ENCODE peak calls at places on chromosomes 5 and 9, in six cellular contexts. Z, C, H, R, N and M are unnamed samples.

GRCh38 chr5:142652563-142652962 is 33.3 kb downstream of the FGF1 start:
- DNase-seq in Z (no peak), C (no peak), H (no peak), R (no peak), N (no peak), M (no peak)

GRCh38 chr9:88523056-88523455 is 11.9 kb upstream of the NXNL2 start:
- DNase-seq in Z (no peak), C (no peak), H (peak), R (no peak), N (no peak), M (no peak)

GRCh38 chr5:84885479-84886258 is 501.0 kb upstream of the EDIL3 start:
- DNase-seq in Z (no peak), C (no peak), H (peak), R (no peak), N (peak), M (no peak)

GRCh38 chr9:129607026-129607397 is 13.9 kb downstream of the C9orf50 start:
- DNase-seq in Z (no peak), C (no peak), H (no peak), R (no peak), N (no peak), M (no peak)

GRCh38 chr9:104386425-104387069 is 117.5 kb upstream of the OR13F1 start:
- DNase-seq in Z (no peak), C (no peak), H (peak), R (no peak), N (peak), M (no peak)

GRCh38 chr5:114223866-114224265 is 138.0 kb upstream of the KCNN2 start:
- DNase-seq in Z (no peak), C (no peak), H (peak), R (no peak), N (no peak), M (no peak)

GRCh38 chr5:81398741-81399140 is 4.8 kb upstream of the ACOT12 start:
- DNase-seq in Z (no peak), C (no peak), H (no peak), R (no peak), N (no peak), M (no peak)

GRCh38 chr9:95044731-95045508 is 272.6 kb downstream of the FANCC start:
- DNase-seq in Z (no peak), C (no peak), H (peak), R (peak), N (no peak), M (peak)

GRCh38 chr5:25862276-25862675 is 1176.1 kb downstream of the CDH9 start:
- DNase-seq in Z (no peak), C (no peak), H (no peak), R (no peak), N (no peak), M (no peak)

GRCh38 chr9:37639109-37639748 is 11.5 kb upstream of the FRMPD1 start:
- DNase-seq in Z (no peak), C (no peak), H (peak), R (no peak), N (peak), M (no peak)

GRCh38 chr5:62082370-62082778 is 223.6 kb upstream of the KIF2A start:
- DNase-seq in Z (no peak), C (no peak), H (peak), R (no peak), N (peak), M (no peak)

GRCh38 chr5:37715957-37716356 is 123.9 kb downstream of the GDNF start:
- DNase-seq in Z (no peak), C (no peak), H (no peak), R (no peak), N (no peak), M (no peak)

GRCh38 chr9:100601216-100601615 is 23.3 kb downstream of the CAVIN4 start:
- DNase-seq in Z (no peak), C (no peak), H (peak), R (peak), N (peak), M (peak)

GRCh38 chr5:37991267-37991902 is 151.5 kb upstream of the GDNF start:
- DNase-seq in Z (no peak), C (no peak), H (no peak), R (no peak), N (no peak), M (peak)

GRCh38 chr5:19767987-19768386 is 220.0 kb downstream of the CDH18 start:
- DNase-seq in Z (no peak), C (no peak), H (no peak), R (no peak), N (peak), M (no peak)

GRCh38 chr5:131423056-131423455 is 159.2 kb downstream of the CDC42SE2 start:
- DNase-seq in Z (no peak), C (no peak), H (no peak), R (no peak), N (peak), M (no peak)

GRCh38 chr5:35773936-35774335 is 82.8 kb upstream of the IL7R start:
- DNase-seq in Z (no peak), C (no peak), H (peak), R (no peak), N (peak), M (no peak)

GRCh38 chr9:133703571-133704399 is 34.4 kb downstream of the SARDH start:
- DNase-seq in Z (peak), C (peak), H (no peak), R (peak), N (no peak), M (no peak)

GRCh38 chr5:14186132-14186830 is 43.1 kb downstream of the TRIO start:
- DNase-seq in Z (no peak), C (no peak), H (peak), R (no peak), N (peak), M (no peak)

GRCh38 chr5:126683912-126684311 is 83.2 kb downstream of the PHAX start:
- DNase-seq in Z (no peak), C (no peak), H (no peak), R (no peak), N (no peak), M (no peak)

GRCh38 chr9:4667681-4668080 is 1.4 kb upstream of the SPATA6L start:
- DNase-seq in Z (no peak), C (no peak), H (no peak), R (no peak), N (no peak), M (no peak)

GRCh38 chr5:39604491-39604890 is 179.7 kb upstream of the DAB2 start:
- DNase-seq in Z (no peak), C (no peak), H (no peak), R (no peak), N (no peak), M (no peak)

GRCh38 chr5:75050415-75050814 is 1.9 kb downstream of the GCNT4 start:
- DNase-seq in Z (no peak), C (no peak), H (peak), R (peak), N (no peak), M (peak)

GRCh38 chr9:115649991-115650472 is 503.6 kb upstream of the PAPPA start:
- DNase-seq in Z (peak), C (no peak), H (no peak), R (no peak), N (peak), M (no peak)

GRCh38 chr5:150999704-151000452 is 20.5 kb upstream of the GPX3 start:
- DNase-seq in Z (peak), C (no peak), H (no peak), R (no peak), N (peak), M (no peak)

GRCh38 chr5:83343345-83343744 is 128.2 kb upstream of the VCAN start:
- DNase-seq in Z (no peak), C (no peak), H (no peak), R (no peak), N (no peak), M (no peak)

GRCh38 chr9:129840024-129840423 is 4.8 kb downstream of the USP20 start:
- DNase-seq in Z (no peak), C (no peak), H (no peak), R (no peak), N (no peak), M (no peak)

GRCh38 chr5:139278540-139279274 is 14.8 kb upstream of the MATR3 start:
- DNase-seq in Z (no peak), C (no peak), H (no peak), R (no peak), N (no peak), M (no peak)

GRCh38 chr5:44783916-44784315 is 24.8 kb upstream of the MRPS30 start:
- DNase-seq in Z (no peak), C (no peak), H (no peak), R (no peak), N (no peak), M (no peak)

GRCh38 chr5:111259636-111260035 is 35.5 kb downstream of the CAMK4 start:
- DNase-seq in Z (no peak), C (no peak), H (no peak), R (no peak), N (no peak), M (no peak)

GRCh38 chr5:69213513-69214215 is 21.0 kb upstream of the CDK7 start:
- DNase-seq in Z (no peak), C (no peak), H (peak), R (no peak), N (peak), M (no peak)

GRCh38 chr5:168172718-168173045 is 118.8 kb upstream of the WWC1 start:
- DNase-seq in Z (no peak), C (no peak), H (no peak), R (no peak), N (no peak), M (no peak)

GRCh38 chr5:179167871-179168451 is 107.8 kb downstream of the ZNF354C start:
- DNase-seq in Z (peak), C (peak), H (no peak), R (no peak), N (no peak), M (no peak)

DNA sequence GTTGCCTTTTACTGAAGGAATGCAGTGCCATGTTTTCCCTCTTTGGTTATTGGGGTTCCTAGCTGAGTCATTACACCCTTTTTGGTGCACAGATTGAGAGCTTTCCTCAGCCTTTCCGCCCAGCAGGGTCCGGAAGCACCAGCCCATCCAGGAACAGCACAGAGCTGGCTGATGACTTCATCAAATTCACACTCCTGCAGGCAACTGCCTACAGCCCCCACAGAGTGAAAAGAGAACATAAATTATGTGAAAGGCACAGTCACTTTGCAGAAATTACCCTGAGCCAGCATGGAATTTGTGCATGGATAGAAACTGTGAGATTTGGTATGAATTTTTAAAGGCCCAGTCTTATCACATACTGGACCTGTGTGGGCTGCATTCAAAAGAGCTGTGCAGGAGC is 385.2 kb upstream of the TRPC7 start:
- DNase-seq in Z (no peak), C (no peak), H (no peak), R (no peak), N (no peak), M (no peak)
- TF ChIP-seq CTCF in Z (no peak), C (no peak), H (no peak), R (no peak), N (no peak), M (no peak)

GRCh38 chr9:137244486-137245449 is 3.7 kb downstream of the TUBB4B start:
- DNase-seq in Z (no peak), C (no peak), H (peak), R (no peak), N (no peak), M (no peak)
- TF ChIP-seq CTCF in Z (no peak), C (no peak), H (peak), R (no peak), N (no peak), M (no peak)

GRCh38 chr5:154422298-154422697 is 23.5 kb upstream of the SAP30L start:
- DNase-seq in Z (no peak), C (no peak), H (no peak), R (no peak), N (no peak), M (no peak)

GRCh38 chr5:154418344-154418820 is 27.4 kb upstream of the SAP30L start:
- DNase-seq in Z (no peak), C (no peak), H (no peak), R (no peak), N (no peak), M (no peak)

GRCh38 chr5:154419236-154419635 is 26.6 kb upstream of the SAP30L start:
- DNase-seq in Z (no peak), C (no peak), H (no peak), R (no peak), N (no peak), M (no peak)

GRCh38 chr5:154421868-154422267 is 23.9 kb upstream of the SAP30L start:
- DNase-seq in Z (no peak), C (no peak), H (peak), R (no peak), N (no peak), M (no peak)
- TF ChIP-seq CTCF in Z (no peak), C (peak), H (peak), R (peak), N (peak), M (peak)

GRCh38 chr5:23996525-23996924 is 489.1 kb downstream of the PRDM9 start:
- DNase-seq in Z (no peak), C (no peak), H (no peak), R (no peak), N (no peak), M (no peak)

GRCh38 chr5:23991406-23991805 is 484.0 kb downstream of the PRDM9 start:
- DNase-seq in Z (no peak), C (no peak), H (no peak), R (no peak), N (no peak), M (no peak)

DNA sequence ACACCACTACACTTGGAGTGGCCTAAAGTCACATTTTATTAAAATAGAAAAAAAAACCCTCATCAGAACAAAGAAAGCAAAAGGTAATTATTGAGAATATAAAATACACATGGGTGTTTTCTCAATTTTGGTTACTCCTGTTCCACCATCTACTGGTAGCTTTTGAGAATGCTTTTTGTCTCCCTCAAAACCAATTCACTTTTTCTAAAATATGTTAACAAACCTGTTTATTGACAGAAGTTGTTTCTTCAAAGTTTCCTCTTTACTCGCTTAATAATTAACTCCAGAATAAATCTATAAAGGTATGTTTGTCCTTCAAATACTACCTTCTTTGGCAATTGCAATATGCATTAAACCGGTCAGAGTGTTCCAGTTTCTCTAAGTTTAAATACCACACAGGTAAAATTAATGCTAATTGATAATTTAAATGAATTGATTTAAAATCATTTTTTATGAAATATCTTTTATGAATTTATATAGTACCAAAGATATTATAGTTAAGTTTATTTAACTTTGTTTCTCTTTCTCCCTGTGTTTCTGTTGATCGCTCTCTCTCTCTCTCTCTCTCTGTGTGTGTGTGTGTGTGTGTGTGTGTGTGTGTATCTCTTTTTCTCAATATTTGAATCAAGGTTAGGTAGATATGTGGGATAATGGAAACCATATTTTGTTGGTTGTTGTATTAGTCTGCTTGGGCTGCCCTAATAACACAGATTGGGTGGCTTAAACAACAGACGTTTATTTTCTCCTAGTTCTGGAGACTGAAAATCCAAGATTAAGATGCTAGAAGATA is 487.4 kb downstream of the PRDM9 start:
- DNase-seq in Z (no peak), C (no peak), H (peak), R (no peak), N (no peak), M (no peak)
- TF ChIP-seq CTCF in Z (no peak), C (peak), H (peak), R (peak), N (no peak), M (peak)

GRCh38 chr5:112604741-112605390 is 132.8 kb upstream of the APC start:
- DNase-seq in Z (no peak), C (no peak), H (peak), R (no peak), N (no peak), M (no peak)
- TF ChIP-seq CTCF in Z (no peak), C (no peak), H (no peak), R (no peak), N (no peak), M (peak)

DNA sequence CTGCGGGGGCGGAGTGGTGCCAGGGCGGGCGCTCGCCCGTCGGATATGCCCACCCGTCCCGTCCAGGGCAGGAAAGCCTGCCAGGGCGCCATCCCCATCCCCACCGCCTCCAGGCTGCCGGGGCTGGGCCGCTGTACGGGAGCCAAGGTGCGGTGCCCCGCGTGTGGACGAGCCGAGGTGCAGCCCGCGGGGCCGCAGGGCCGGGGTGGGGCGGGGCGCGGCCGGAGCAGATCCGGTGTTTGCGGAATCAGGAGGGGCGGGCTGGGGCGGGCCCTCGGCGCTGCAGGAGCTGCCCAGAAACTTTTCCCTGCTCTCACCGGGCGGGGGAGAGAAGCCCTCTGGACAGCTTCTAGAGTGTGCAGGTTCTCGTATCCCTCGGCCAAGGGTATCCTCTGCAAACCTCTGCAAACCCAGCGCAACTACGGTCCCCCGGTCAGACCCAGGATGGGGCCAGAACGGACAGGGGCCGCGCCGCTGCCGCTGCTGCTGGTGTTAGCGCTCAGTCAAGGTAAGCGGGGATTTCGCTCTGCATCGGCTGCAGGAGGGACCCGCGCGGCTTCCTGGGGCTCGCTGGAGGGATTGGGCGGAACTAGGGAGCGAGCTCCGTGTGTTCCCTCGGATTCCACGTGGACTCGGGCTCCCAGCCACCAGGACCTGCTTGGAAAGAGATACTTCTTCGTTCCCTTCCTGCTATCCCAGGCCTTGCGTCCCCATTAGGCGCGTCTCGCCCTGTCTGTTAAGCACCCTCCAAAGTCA is at the start of gene ITGA2:
- DNase-seq in Z (peak), C (peak), H (peak), R (peak), N (peak), M (peak)
- TF ChIP-seq CTCF in Z (no peak), C (no peak), H (no peak), R (no peak), N (peak), M (no peak)

GRCh38 chr9:35755071-35755470 is 995 bp upstream of the MSMP start:
- DNase-seq in Z (no peak), C (no peak), H (no peak), R (no peak), N (no peak), M (no peak)

GRCh38 chr9:35757527-35758275 is 3.6 kb upstream of the MSMP start:
- DNase-seq in Z (no peak), C (no peak), H (no peak), R (no peak), N (no peak), M (no peak)

GRCh38 chr9:35754264-35754663 is at the start of gene MSMP:
- DNase-seq in Z (no peak), C (no peak), H (no peak), R (no peak), N (no peak), M (no peak)

GRCh38 chr9:35756743-35757526 is 2.9 kb upstream of the MSMP start:
- DNase-seq in Z (peak), C (no peak), H (peak), R (peak), N (no peak), M (peak)

GRCh38 chr9:35756275-35756742 is 2.2 kb upstream of the MSMP start:
- DNase-seq in Z (peak), C (no peak), H (peak), R (peak), N (no peak), M (peak)
- TF ChIP-seq CTCF in Z (peak), C (peak), H (peak), R (peak), N (peak), M (peak)

GRCh38 chr5:10111575-10111974 is 138.1 kb downstream of the ATPSCKMT start:
- DNase-seq in Z (no peak), C (no peak), H (peak), R (peak), N (peak), M (peak)
- TF ChIP-seq CTCF in Z (no peak), C (peak), H (peak), R (peak), N (peak), M (peak)

GRCh38 chr5:137264573-137264972 is 234.6 kb downstream of the SPOCK1 start:
- DNase-seq in Z (no peak), C (no peak), H (no peak), R (no peak), N (peak), M (no peak)

GRCh38 chr5:137262818-137263217 is 236.3 kb downstream of the SPOCK1 start:
- DNase-seq in Z (no peak), C (no peak), H (no peak), R (no peak), N (no peak), M (no peak)

GRCh38 chr5:137265457-137265856 is 233.7 kb downstream of the SPOCK1 start:
- DNase-seq in Z (no peak), C (no peak), H (peak), R (no peak), N (no peak), M (no peak)

GRCh38 chr5:137263319-137263718 is 235.8 kb downstream of the SPOCK1 start:
- DNase-seq in Z (no peak), C (no peak), H (no peak), R (no peak), N (no peak), M (no peak)

DNA sequence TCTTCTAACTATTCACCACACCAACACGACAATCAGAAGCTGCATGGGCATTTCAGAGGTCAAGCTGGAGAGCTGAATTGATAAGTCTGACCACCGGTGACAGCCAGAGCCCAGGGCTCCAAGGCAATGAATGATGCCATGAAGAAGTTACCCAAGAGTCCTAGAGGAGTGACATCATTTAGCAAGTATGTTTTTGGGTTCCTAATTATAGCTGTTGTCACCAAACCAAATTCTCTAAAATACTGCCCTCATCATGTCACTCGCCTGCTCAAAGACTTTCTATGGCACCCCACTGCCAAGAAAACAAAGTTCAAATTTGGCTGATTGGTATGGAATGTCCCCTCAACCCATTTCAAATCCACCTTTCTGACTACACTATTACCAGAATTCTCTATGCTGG is 235.1 kb downstream of the SPOCK1 start:
- DNase-seq in Z (no peak), C (no peak), H (no peak), R (no peak), N (no peak), M (no peak)
- TF ChIP-seq CTCF in Z (no peak), C (no peak), H (no peak), R (no peak), N (no peak), M (no peak)